ENCODE peak calls at places on chromosomes 11 and 22, in six cellular contexts. U, V, Q, D, X and G are unnamed samples.

GRCh38 chr11:102617491-102618026 is 7.6 kb downstream of the MMP20 start:
- DNase-seq in U (no peak), V (no peak), Q (no peak), D (no peak), X (no peak), G (no peak)

GRCh38 chr22:49005557-49005956 is 822.1 kb downstream of the BRD1 start:
- DNase-seq in U (no peak), V (no peak), Q (no peak), D (no peak), X (no peak), G (no peak)

GRCh38 chr11:9158898-9159391 is 67.5 kb upstream of the SCUBE2 start:
- DNase-seq in U (no peak), V (no peak), Q (peak), D (no peak), X (no peak), G (no peak)

GRCh38 chr22:32951807-32952153 is 106.4 kb downstream of the SYN3 start:
- DNase-seq in U (no peak), V (no peak), Q (no peak), D (no peak), X (no peak), G (peak)

GRCh38 chr11:130141561-130142341 is 17.8 kb upstream of the ST14 start:
- DNase-seq in U (no peak), V (no peak), Q (no peak), D (no peak), X (no peak), G (no peak)

GRCh38 chr11:64074239-64074638 is 38.5 kb downstream of the FLRT1 start:
- DNase-seq in U (no peak), V (no peak), Q (peak), D (no peak), X (peak), G (no peak)

GRCh38 chr11:28566643-28567042 is 458.5 kb downstream of the METTL15 start:
- DNase-seq in U (peak), V (peak), Q (peak), D (peak), X (peak), G (peak)

GRCh38 chr22:32531955-32532818 is 57.6 kb downstream of the FBXO7 start:
- DNase-seq in U (peak), V (peak), Q (peak), D (peak), X (no peak), G (peak)

GRCh38 chr22:46593211-46593676 is 26.9 kb upstream of the GRAMD4 start:
- DNase-seq in U (no peak), V (no peak), Q (no peak), D (no peak), X (peak), G (no peak)

GRCh38 chr11:68690671-68691401 is 6.5 kb downstream of the GAL start:
- DNase-seq in U (no peak), V (no peak), Q (no peak), D (no peak), X (peak), G (no peak)

GRCh38 chr22:41009222-41009948 is 58.2 kb downstream of the RBX1 start:
- DNase-seq in U (no peak), V (peak), Q (peak), D (no peak), X (no peak), G (no peak)

GRCh38 chr11:86041975-86042378 is 26.9 kb downstream of the PICALM start:
- DNase-seq in U (peak), V (peak), Q (peak), D (peak), X (peak), G (peak)

GRCh38 chr11:15104166-15104565 is 10.6 kb upstream of the INSC start:
- DNase-seq in U (no peak), V (no peak), Q (no peak), D (no peak), X (no peak), G (no peak)

GRCh38 chr22:28948404-28948803 is 65.0 kb downstream of the ZNRF3 start:
- DNase-seq in U (no peak), V (no peak), Q (no peak), D (no peak), X (no peak), G (no peak)
- TF ChIP-seq CTCF in U (no peak), V (no peak), Q (no peak), D (no peak), X (no peak), G (no peak)

GRCh38 chr11:4203603-4204360 is 109.2 kb downstream of the RRM1 start:
- DNase-seq in U (no peak), V (no peak), Q (no peak), D (no peak), X (no peak), G (no peak)
- TF ChIP-seq CTCF in U (no peak), V (no peak), Q (no peak), D (no peak), X (no peak), G (no peak)

GRCh38 chr22:22810018-22810427 is 77.6 kb upstream of the IGLL5 start:
- DNase-seq in U (peak), V (no peak), Q (peak), D (no peak), X (peak), G (no peak)
- TF ChIP-seq CTCF in U (no peak), V (no peak), Q (peak), D (no peak), X (peak), G (no peak)

DNA sequence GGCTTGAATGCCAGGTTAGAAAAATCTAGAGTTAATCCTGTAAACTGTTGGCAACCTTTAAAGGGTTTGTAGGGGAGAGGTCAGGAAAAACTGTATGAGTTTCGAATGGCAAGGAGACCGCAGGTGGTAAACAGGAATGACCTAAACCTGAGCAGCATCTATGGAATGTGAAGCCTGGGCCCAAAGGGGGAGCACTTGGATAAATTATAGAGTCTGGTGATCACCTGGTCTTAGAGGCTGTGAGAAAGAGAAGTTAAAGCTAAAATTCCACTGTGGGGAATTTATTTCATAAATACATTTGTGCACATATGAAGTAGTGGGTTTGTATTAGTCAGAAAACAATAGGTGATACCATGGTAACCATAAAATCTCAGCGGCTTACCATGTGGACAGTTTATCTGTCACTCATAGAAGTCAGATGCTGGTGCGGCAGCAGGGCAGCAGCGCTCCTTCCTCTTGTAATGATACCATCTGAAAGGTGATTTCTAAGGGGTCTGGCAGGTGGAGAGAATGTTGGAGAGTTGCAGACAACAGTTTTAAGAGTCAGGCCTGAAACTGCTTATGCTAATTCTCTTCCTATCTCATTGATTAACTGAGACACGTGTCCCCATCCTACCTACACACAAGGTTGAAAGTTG is 1104.4 kb upstream of the CCDC90B start:
- DNase-seq in U (no peak), V (peak), Q (no peak), D (peak), X (no peak), G (no peak)
- TF ChIP-seq CTCF in U (no peak), V (peak), Q (no peak), D (peak), X (no peak), G (no peak)

GRCh38 chr11:113994077-113994954 is 19.4 kb downstream of the HTR3A start:
- DNase-seq in U (peak), V (no peak), Q (peak), D (no peak), X (peak), G (peak)
- TF ChIP-seq CTCF in U (no peak), V (peak), Q (peak), D (peak), X (peak), G (peak)

GRCh38 chr22:39214006-39214382 is 30.8 kb downstream of the PDGFB start:
- DNase-seq in U (no peak), V (no peak), Q (no peak), D (no peak), X (no peak), G (no peak)

GRCh38 chr22:39214383-39215069 is 30.3 kb downstream of the PDGFB start:
- DNase-seq in U (no peak), V (peak), Q (no peak), D (peak), X (no peak), G (no peak)

GRCh38 chr22:39215070-39215396 is 29.7 kb downstream of the PDGFB start:
- DNase-seq in U (no peak), V (no peak), Q (no peak), D (no peak), X (no peak), G (no peak)

GRCh38 chr22:39216143-39216490 is 28.7 kb downstream of the PDGFB start:
- DNase-seq in U (no peak), V (no peak), Q (no peak), D (no peak), X (no peak), G (no peak)

GRCh38 chr22:39215430-39216142 is 29.2 kb downstream of the PDGFB start:
- DNase-seq in U (no peak), V (no peak), Q (no peak), D (no peak), X (peak), G (no peak)
- TF ChIP-seq CTCF in U (no peak), V (peak), Q (peak), D (peak), X (peak), G (peak)

DNA sequence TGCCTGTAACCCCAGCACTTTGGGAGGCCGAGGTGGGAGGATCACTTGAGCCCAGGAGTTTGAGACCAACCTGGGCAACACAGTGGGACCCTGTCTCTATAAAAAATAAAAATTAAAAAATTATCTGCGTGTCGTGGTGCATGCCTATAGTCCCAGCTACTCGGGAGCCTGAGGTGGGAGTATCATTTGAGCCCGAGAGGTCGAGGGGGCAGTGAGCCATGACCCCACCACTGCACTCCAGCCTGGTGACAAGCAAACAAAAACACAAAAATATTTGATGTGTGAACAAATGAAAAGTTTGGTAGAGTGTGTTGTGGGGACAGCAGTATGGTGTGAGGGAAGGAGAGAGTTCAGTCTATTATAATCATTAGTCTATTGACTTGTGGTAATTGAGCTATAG is 90.8 kb upstream of the PARVA start:
- DNase-seq in U (peak), V (no peak), Q (no peak), D (no peak), X (no peak), G (no peak)
- TF ChIP-seq CTCF in U (no peak), V (no peak), Q (no peak), D (no peak), X (no peak), G (no peak)

DNA sequence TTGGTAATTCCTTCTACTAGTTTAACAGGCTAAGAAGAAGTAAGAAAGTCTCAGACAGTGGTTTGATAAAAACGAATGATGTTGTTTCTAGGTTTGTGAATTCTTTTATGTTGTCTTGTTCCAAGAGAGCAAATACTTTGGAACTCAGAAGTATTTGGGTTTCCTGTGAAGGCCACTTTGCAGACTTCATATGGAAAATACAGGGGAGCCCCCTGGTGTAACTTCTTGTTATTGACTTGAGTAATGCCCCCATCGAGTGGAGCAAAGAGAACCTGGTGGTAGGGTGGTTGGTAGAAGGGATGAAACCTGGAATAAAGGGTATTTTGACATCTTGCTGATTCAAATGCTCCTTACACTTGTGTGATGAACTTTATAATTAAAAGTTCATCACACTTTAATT is 40.0 kb upstream of the PTH start:
- DNase-seq in U (no peak), V (no peak), Q (no peak), D (no peak), X (peak), G (no peak)
- TF ChIP-seq CTCF in U (no peak), V (no peak), Q (no peak), D (no peak), X (no peak), G (no peak)

GRCh38 chr11:299951-300735 is 817 bp upstream of the IFITM5 start:
- DNase-seq in U (no peak), V (no peak), Q (no peak), D (no peak), X (peak), G (peak)
- TF ChIP-seq CTCF in U (no peak), V (no peak), Q (peak), D (peak), X (no peak), G (no peak)